ENCODE peak calls at places on chromosomes 5 and 9, in four cellular contexts. R is spleen, Y is uterus, D is OCI-LY7. B is an unnamed sample.

GRCh38 chr5:108727639-108728565 is 19.8 kb upstream of the FER start:
- DNase-seq in R (peak), Y (peak), D (peak), B (peak)

GRCh38 chr9:129183495-129184308 is 5.6 kb upstream of the IER5L start:
- DNase-seq in R (no peak), Y (no peak), D (peak), B (no peak)

GRCh38 chr5:111425205-111425604 is 87.1 kb downstream of the STARD4 start:
- DNase-seq in R (no peak), Y (no peak), D (no peak), B (no peak)

GRCh38 chr9:4519604-4520003 is 29.3 kb downstream of the SLC1A1 start:
- DNase-seq in R (no peak), Y (no peak), D (no peak), B (no peak)

GRCh38 chr9:4167040-4167671 is 132.7 kb downstream of the GLIS3 start:
- DNase-seq in R (no peak), Y (no peak), D (no peak), B (no peak)

GRCh38 chr5:93193756-93194155 is 387.3 kb downstream of the NR2F1-AS1 start:
- DNase-seq in R (no peak), Y (no peak), D (no peak), B (no peak)

GRCh38 chr5:115455241-115455640 is 89.3 kb downstream of the FEM1C start:
- DNase-seq in R (no peak), Y (no peak), D (no peak), B (peak)

GRCh38 chr5:43555895-43556606 is 826 bp downstream of the PAIP1 start:
- DNase-seq in R (peak), Y (peak), D (peak), B (peak)

GRCh38 chr9:136975624-136976023 is 1.7 kb upstream of the PTGDS start:
- DNase-seq in R (peak), Y (no peak), D (peak), B (peak)

GRCh38 chr5:110757118-110757729 is 18.4 kb downstream of the SLC25A46 start:
- DNase-seq in R (no peak), Y (no peak), D (peak), B (no peak)

GRCh38 chr9:76257224-76257794 is 136.9 kb downstream of the RFK start:
- DNase-seq in R (no peak), Y (peak), D (no peak), B (no peak)

GRCh38 chr5:147892696-147893296 is 13.5 kb downstream of the C5orf46 start:
- DNase-seq in R (no peak), Y (no peak), D (no peak), B (no peak)

GRCh38 chr5:103894882-103895281 is 332.3 kb upstream of the NUDT12 start:
- DNase-seq in R (no peak), Y (no peak), D (no peak), B (no peak)

GRCh38 chr5:159343295-159344094 is 13.2 kb upstream of the IL12B start:
- DNase-seq in R (no peak), Y (no peak), D (no peak), B (no peak)

GRCh38 chr9:3180696-3181048 is 336.8 kb upstream of the PUM3 start:
- DNase-seq in R (no peak), Y (no peak), D (no peak), B (peak)

GRCh38 chr9:2127486-2127885 is 112.3 kb downstream of the SMARCA2 start:
- DNase-seq in R (no peak), Y (no peak), D (no peak), B (no peak)

GRCh38 chr9:79256691-79257213 is 315.0 kb upstream of the TLE4 start:
- DNase-seq in R (no peak), Y (no peak), D (no peak), B (no peak)

GRCh38 chr5:141849371-141850182 is 28.6 kb downstream of the PCDH1 start:
- DNase-seq in R (peak), Y (peak), D (peak), B (peak)

GRCh38 chr5:1521671-1522600 is 1.8 kb downstream of the LPCAT1 start:
- DNase-seq in R (peak), Y (peak), D (no peak), B (no peak)

GRCh38 chr5:176619203-176619568 is 9.2 kb upstream of the GPRIN1 start:
- DNase-seq in R (peak), Y (no peak), D (peak), B (peak)

GRCh38 chr9:25990376-25990775 is 312.1 kb upstream of the TUSC1 start:
- DNase-seq in R (no peak), Y (no peak), D (no peak), B (no peak)

GRCh38 chr5:14504332-14504727 is 77.3 kb upstream of the OTULINL start:
- DNase-seq in R (no peak), Y (no peak), D (no peak), B (no peak)

GRCh38 chr9:76810377-76810957 is 46.2 kb downstream of the PCA3 start:
- DNase-seq in R (no peak), Y (no peak), D (peak), B (peak)

GRCh38 chr9:131887680-131888079 is 147.8 kb upstream of the RAPGEF1 start:
- DNase-seq in R (no peak), Y (no peak), D (no peak), B (no peak)

GRCh38 chr9:34862043-34862442 is 96.0 kb upstream of the PHF24 start:
- DNase-seq in R (no peak), Y (no peak), D (no peak), B (peak)

GRCh38 chr5:14141764-14142163 is 1.4 kb upstream of the TRIO start:
- DNase-seq in R (no peak), Y (no peak), D (no peak), B (no peak)

GRCh38 chr9:93523518-93524144 is 52.8 kb upstream of the PHF2 start:
- DNase-seq in R (no peak), Y (no peak), D (no peak), B (no peak)

GRCh38 chr5:759781-760362 is 24.7 kb downstream of the ZDHHC11B start:
- DNase-seq in R (peak), Y (no peak), D (no peak), B (no peak)

GRCh38 chr9:116193636-116194035 is 40.0 kb downstream of the PAPPA start:
- DNase-seq in R (no peak), Y (no peak), D (no peak), B (no peak)

GRCh38 chr9:98978231-98978681 is 34.5 kb downstream of the COL15A1 start:
- DNase-seq in R (no peak), Y (no peak), D (no peak), B (no peak)

GRCh38 chr5:116539222-116539621 is 35.4 kb downstream of the SEMA6A start:
- DNase-seq in R (no peak), Y (no peak), D (no peak), B (no peak)

GRCh38 chr5:93580387-93581100 is 475 bp downstream of the NR2F1-AS1 start:
- DNase-seq in R (no peak), Y (no peak), D (no peak), B (no peak)

GRCh38 chr9:127575875-127576778 is 36.0 kb upstream of the STXBP1 start:
- DNase-seq in R (no peak), Y (no peak), D (no peak), B (no peak)

GRCh38 chr9:127572961-127573727 is 38.9 kb upstream of the STXBP1 start:
- DNase-seq in R (no peak), Y (no peak), D (no peak), B (no peak)

GRCh38 chr9:127570533-127571111 is 41.5 kb upstream of the STXBP1 start:
- DNase-seq in R (no peak), Y (no peak), D (no peak), B (no peak)

GRCh38 chr9:127578627-127578951 is 33.5 kb upstream of the STXBP1 start:
- DNase-seq in R (no peak), Y (no peak), D (no peak), B (no peak)

DNA sequence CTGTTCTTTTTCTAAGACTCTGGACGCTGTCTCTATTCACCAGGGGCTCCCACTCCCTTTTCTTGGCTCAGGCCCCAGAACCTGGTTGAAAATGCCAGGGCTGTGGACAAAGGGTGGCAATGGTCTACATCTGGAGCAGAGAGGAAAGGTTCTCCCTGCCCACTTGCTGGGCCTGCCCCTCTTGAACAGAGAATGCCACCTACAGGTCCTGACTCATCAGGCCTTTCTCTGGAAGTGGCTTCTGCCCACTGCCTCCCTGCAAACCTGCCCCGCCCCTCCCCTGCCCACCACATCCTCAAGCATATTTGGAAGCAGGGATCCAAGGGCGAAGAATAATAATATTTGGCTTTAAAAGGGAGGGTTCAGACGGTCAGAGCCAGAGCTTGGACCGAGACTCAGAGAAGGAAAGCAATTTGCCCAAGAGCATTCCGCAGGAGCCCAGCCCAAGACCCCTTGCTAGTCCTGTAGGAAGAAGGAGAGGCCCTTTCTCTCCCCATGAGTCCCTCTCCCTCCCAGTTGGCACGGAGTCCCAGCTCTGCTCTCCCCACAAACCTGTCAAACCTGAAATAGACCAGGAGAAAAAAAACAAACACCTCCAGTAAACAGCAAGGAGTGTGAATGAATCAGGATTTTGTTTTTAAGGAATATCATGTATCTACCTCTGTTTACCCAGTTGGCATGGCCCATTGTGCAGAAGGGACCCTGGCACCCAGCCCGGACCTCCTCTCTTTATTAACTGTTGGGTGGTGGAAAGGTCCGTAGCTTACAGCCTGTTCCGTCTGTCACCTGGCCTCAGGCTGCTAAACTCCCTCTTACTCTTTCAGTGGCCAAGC is 37.8 kb upstream of the STXBP1 start:
- DNase-seq in R (no peak), Y (no peak), D (no peak), B (no peak)
- H3K27ac ChIP-seq in R (peak), Y (peak), D (no peak), B (no peak)

GRCh38 chr5:53478411-53479044 is 1.9 kb upstream of the FST start:
- DNase-seq in R (peak), Y (peak), D (peak), B (no peak)

GRCh38 chr5:53480474-53481353 is at the start of gene FST:
- DNase-seq in R (peak), Y (peak), D (no peak), B (no peak)

GRCh38 chr5:53479656-53480473 is 564 bp upstream of the FST start:
- DNase-seq in R (peak), Y (peak), D (no peak), B (no peak)

GRCh38 chr5:53481354-53481886 is 991 bp downstream of the FST start:
- DNase-seq in R (no peak), Y (no peak), D (no peak), B (no peak)

DNA sequence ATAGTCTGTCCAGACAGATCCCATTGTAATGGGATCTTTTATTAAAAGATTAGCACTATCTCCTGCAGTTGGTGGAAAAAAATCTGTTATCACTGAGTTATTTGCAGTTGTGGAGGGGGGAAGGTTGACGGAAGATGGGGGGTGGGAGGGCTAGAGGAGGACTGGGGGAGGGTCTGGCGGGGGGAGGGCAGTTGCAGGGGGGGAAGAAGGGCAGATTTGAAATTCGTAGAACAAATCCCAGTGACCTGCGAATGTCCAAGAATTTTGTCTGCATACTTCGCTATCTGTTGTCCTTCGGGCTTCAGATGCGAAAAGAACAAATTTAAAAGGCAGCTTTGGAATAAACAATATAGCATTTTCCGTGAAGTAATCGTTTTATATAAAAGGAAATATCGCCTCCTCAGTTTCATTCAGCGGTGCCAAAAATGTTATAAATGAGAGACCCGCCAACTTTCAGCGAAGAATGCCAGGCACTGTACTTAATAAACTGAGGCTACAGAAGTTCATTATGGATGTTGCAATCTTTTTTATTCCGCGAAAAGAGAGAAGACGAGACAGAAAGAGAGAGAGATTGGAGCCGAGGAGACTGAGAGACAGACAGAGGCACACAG is 1.3 kb upstream of the FST start:
- DNase-seq in R (no peak), Y (no peak), D (no peak), B (no peak)
- H3K27ac ChIP-seq in R (no peak), Y (peak), D (no peak), B (no peak)

GRCh38 chr9:752201-752600 is 89.3 kb upstream of the DMRT1 start:
- DNase-seq in R (no peak), Y (no peak), D (no peak), B (no peak)

GRCh38 chr9:750264-750967 is 91.1 kb upstream of the DMRT1 start:
- DNase-seq in R (no peak), Y (no peak), D (peak), B (no peak)

GRCh38 chr9:754150-754931 is 87.2 kb upstream of the DMRT1 start:
- DNase-seq in R (no peak), Y (no peak), D (no peak), B (no peak)

GRCh38 chr9:751137-752051 is 90.1 kb upstream of the DMRT1 start:
- DNase-seq in R (no peak), Y (no peak), D (peak), B (no peak)

DNA sequence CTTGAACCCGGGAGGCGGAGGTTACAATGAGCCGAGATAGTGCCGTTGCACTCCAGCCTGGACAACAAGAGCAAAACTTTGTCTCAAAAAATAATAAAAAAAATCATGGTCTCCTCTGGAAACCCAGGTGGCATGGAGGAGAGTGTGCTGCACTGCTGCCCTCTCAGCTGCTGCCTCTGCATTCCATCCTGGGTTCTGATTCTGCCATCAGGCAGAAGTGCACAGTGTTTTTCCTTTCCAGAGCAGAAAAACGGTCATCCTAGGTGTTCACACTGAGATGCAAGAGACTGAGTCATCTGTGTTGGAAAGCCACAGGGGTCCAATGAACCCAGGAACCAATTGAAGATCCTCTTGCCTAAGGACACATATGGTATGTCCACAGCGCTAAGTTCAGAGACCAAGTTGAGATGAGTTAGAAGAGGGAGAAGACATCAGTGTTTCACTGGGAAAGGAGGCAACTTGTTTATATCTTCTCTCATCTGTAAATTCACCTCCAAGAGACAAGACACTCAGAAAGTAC is 88.8 kb upstream of the DMRT1 start:
- DNase-seq in R (no peak), Y (no peak), D (no peak), B (no peak)
- H3K27ac ChIP-seq in R (no peak), Y (peak), D (no peak), B (no peak)

GRCh38 chr5:179729727-179730126 is 2.9 kb upstream of the MAML1 start:
- DNase-seq in R (no peak), Y (no peak), D (no peak), B (no peak)
- H3K27ac ChIP-seq in R (no peak), Y (no peak), D (no peak), B (no peak)

DNA sequence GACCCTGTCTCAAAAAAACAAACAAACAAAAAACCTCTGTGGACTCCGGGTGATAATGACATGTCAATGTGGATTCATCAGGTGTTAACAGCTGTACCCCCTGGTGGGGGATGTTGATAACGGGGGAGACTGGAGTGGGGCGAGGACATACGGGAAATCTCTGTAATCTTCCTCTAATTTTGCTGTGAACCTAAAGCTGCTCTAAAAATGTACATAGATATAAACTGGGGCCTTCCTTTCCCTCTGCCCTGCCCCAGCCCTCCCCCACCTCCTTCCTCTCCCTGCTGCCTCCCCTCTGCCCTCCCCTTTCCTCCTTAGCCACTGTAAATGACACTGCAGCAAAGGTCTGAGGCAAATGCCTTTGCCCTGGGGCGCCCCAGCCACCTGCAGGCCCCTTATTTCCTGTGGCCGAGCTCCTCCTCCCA is 1.4 kb upstream of the CEL start:
- DNase-seq in R (no peak), Y (no peak), D (peak), B (no peak)
- H3K27ac ChIP-seq in R (no peak), Y (no peak), D (peak), B (no peak)

GRCh38 chr9:124780757-124781151 is 3.8 kb downstream of the OLFML2A start:
- DNase-seq in R (peak), Y (peak), D (no peak), B (no peak)

GRCh38 chr9:124776952-124777645 is at the start of gene OLFML2A:
- DNase-seq in R (peak), Y (peak), D (peak), B (no peak)

GRCh38 chr9:124778575-124779367 is 1.8 kb downstream of the OLFML2A start:
- DNase-seq in R (peak), Y (peak), D (no peak), B (no peak)

GRCh38 chr9:124780060-124780756 is 3.3 kb downstream of the OLFML2A start:
- DNase-seq in R (peak), Y (peak), D (no peak), B (no peak)

DNA sequence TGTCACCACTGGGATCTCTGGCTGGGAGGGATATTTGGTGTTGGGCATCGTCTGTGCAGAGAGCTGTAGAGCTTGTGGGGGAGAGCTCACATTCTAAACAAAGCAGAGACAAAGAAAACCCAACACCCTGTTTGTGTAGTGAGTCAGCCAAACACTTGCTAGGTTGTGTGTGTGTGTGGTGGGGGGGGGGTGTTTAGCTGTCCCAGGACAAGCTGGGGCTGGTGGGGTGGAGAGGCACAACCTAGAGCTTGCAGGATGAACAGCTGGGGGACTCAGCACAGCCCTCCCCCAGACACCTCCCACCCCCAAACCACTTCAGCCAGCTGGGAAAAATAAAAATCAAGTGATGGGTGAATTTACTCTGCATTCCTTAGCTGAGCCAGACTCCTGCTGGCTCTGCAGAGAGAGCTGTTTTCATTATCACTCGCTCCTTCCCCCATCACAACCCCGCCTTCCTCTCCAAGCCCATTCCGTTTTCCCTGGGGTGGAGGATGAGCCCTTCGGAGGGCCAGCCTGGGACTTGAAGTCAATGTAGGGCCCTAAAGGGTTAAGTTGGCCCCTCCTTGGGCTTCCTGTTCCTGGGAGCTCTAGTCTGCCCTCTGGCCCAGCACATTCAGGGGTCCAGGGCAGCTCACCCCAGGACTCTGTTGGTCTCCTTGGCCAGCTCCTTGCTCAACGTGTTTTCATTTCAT is 2.6 kb downstream of the OLFML2A start:
- DNase-seq in R (peak), Y (peak), D (no peak), B (no peak)
- H3K27ac ChIP-seq in R (peak), Y (peak), D (no peak), B (no peak)

GRCh38 chr5:173886157-173886556 is 2.0 kb upstream of the CPEB4 start:
- DNase-seq in R (no peak), Y (no peak), D (peak), B (no peak)

GRCh38 chr5:173891367-173891766 is 3.2 kb downstream of the CPEB4 start:
- DNase-seq in R (no peak), Y (no peak), D (no peak), B (no peak)

GRCh38 chr5:173890195-173890951 is 2.2 kb downstream of the CPEB4 start:
- DNase-seq in R (no peak), Y (no peak), D (peak), B (peak)

GRCh38 chr5:173887610-173888472 is at the start of gene CPEB4:
- DNase-seq in R (peak), Y (peak), D (peak), B (peak)

GRCh38 chr5:173888473-173889135 is 455 bp downstream of the CPEB4 start:
- DNase-seq in R (peak), Y (no peak), D (no peak), B (peak)
- H3K27ac ChIP-seq in R (peak), Y (peak), D (peak), B (peak)

GRCh38 chr9:101498323-101498722 is 35.3 kb upstream of the RNF20 start:
- DNase-seq in R (no peak), Y (no peak), D (no peak), B (no peak)

GRCh38 chr9:101495810-101496209 is 37.8 kb upstream of the RNF20 start:
- DNase-seq in R (no peak), Y (no peak), D (no peak), B (no peak)
- H3K27ac ChIP-seq in R (no peak), Y (no peak), D (no peak), B (no peak)